ENCODE peak calls at places on chromosomes 13 and 19, in six cellular contexts. R is AG10803, S is Peyer's patch, I is GM23338, M is uterus, H is H9. B is an unnamed sample.
A peak's percentile ranks its signal among the peaks of the same experiment; 100 is the strongest.

GRCh38 chr13:19075418-19075817 is 106.2 kb downstream of the TUBA3C start:
- DNase-seq in R (no peak), H (no peak), I (no peak), S (no peak), M (no peak), B (no peak)

GRCh38 chr19:3178377-3178972 is at the start of gene S1PR4:
- DNase-seq in H (peak; percentile 24), S (peak; percentile 79), M (no peak), R (no peak), I (no peak), B (no peak)

GRCh38 chr13:101868585-101869469 is 416.4 kb downstream of the ITGBL1 start:
- DNase-seq in R (no peak), I (no peak), H (no peak), S (no peak), M (no peak), B (no peak)

GRCh38 chr19:1525343-1525742 is 1.5 kb downstream of the PLK5 start:
- DNase-seq in M (no peak), R (no peak), H (no peak), S (no peak), I (no peak), B (no peak)

GRCh38 chr19:3576696-3577443 is 4.1 kb downstream of the HMG20B start:
- DNase-seq in R (peak; percentile 70), M (peak; percentile 46), H (peak; percentile 93), I (peak; percentile 88), S (no peak), B (peak; percentile 80)

GRCh38 chr19:2259331-2259730 is 3.1 kb upstream of the JSRP1 start:
- DNase-seq in I (no peak), R (no peak), M (no peak), H (no peak), S (no peak), B (no peak)

GRCh38 chr13:33228645-33229445 is 56.7 kb downstream of the STARD13 start:
- DNase-seq in I (peak; percentile 73), R (peak; percentile 82), H (no peak), S (no peak), M (no peak), B (no peak)

GRCh38 chr19:4811328-4812131 is 20.0 kb downstream of the TICAM1 start:
- DNase-seq in R (peak; percentile 49), S (peak; percentile 87), M (peak; percentile 78), H (peak; percentile 91), I (peak; percentile 75), B (peak; percentile 82)

GRCh38 chr13:47983070-47983469 is 18.0 kb downstream of the SUCLA2 start:
- DNase-seq in I (no peak), R (no peak), M (no peak), S (no peak), H (no peak), B (no peak)

GRCh38 chr13:34913040-34913439 is 29.0 kb upstream of the NBEA start:
- DNase-seq in M (no peak), I (peak; percentile 76), H (peak; percentile 76), S (no peak), R (peak; percentile 8), B (no peak)

GRCh38 chr13:24006520-24007248 is 109.4 kb upstream of the C1QTNF9B start:
- DNase-seq in H (no peak), R (no peak), I (peak; percentile 12), S (no peak), M (no peak), B (no peak)

GRCh38 chr13:43545317-43545874 is 241.4 kb downstream of the ENOX1 start:
- DNase-seq in R (peak; percentile 9), S (no peak), H (no peak), I (no peak), M (no peak), B (no peak)

GRCh38 chr13:109123971-109124370 is 494.6 kb downstream of the MYO16 start:
- DNase-seq in H (no peak), R (no peak), I (no peak), S (no peak), M (no peak), B (no peak)

GRCh38 chr13:23934481-23934880 is 37.2 kb upstream of the C1QTNF9B start:
- DNase-seq in H (no peak), M (no peak), S (no peak), I (no peak), R (no peak), B (no peak)

GRCh38 chr13:46267166-46267565 is 55.4 kb downstream of the LRRC63 start:
- DNase-seq in M (no peak), I (no peak), R (no peak), H (no peak), S (no peak), B (no peak)

GRCh38 chr13:32443111-32443510 is 15.2 kb upstream of the N4BP2L1 start:
- DNase-seq in H (no peak), M (no peak), S (peak; percentile 45), I (peak; percentile 46), R (peak; percentile 19), B (no peak)

GRCh38 chr13:112810608-112811007 is 120.8 kb downstream of the ATP11A start:
- DNase-seq in I (no peak), R (no peak), S (no peak), H (no peak), M (no peak), B (no peak)

GRCh38 chr13:103517066-103517767 is 451.0 kb upstream of the SLC10A2 start:
- DNase-seq in H (no peak), S (no peak), I (no peak), R (no peak), M (no peak), B (no peak)

GRCh38 chr19:18710186-18710585 is 26.7 kb downstream of the CRTC1 start:
- DNase-seq in H (no peak), M (no peak), I (no peak), R (no peak), S (no peak), B (no peak)

GRCh38 chr19:7264858-7265257 is 29.4 kb downstream of the INSR start:
- DNase-seq in M (no peak), I (no peak), R (no peak), S (no peak), H (no peak), B (no peak)

GRCh38 chr13:72849571-72849970 is 67.6 kb downstream of the PIBF1 start:
- DNase-seq in H (no peak), I (no peak), R (peak; percentile 44), S (no peak), M (no peak), B (no peak)

GRCh38 chr13:36847541-36848045 is 28.6 kb downstream of the RFXAP start:
- DNase-seq in S (no peak), H (no peak), I (no peak), M (no peak), R (no peak), B (no peak)

GRCh38 chr13:36850790-36851438 is 31.9 kb downstream of the RFXAP start:
- DNase-seq in M (no peak), I (peak; percentile 73), S (no peak), H (peak; percentile 62), R (peak; percentile 1), B (no peak)

GRCh38 chr13:36848228-36848982 is 29.4 kb downstream of the RFXAP start:
- DNase-seq in I (peak; percentile 56), R (no peak), H (no peak), M (no peak), S (no peak), B (no peak)
- TF ChIP-seq CTCF in I (peak; percentile 65), R (peak; percentile 12), H (peak; percentile 64), M (no peak), S (no peak), B (no peak)

GRCh38 chr19:13102666-13103584 is at the start of gene LYL1:
- DNase-seq in R (no peak), S (peak; percentile 84), H (peak; percentile 70), M (peak; percentile 79), I (peak; percentile 79), B (no peak)

GRCh38 chr19:13103585-13103923 is 896 bp upstream of the LYL1 start:
- DNase-seq in I (no peak), M (peak; percentile 17), H (peak; percentile 25), S (no peak), R (no peak), B (no peak)

GRCh38 chr19:13104848-13105646 is 2.4 kb upstream of the LYL1 start:
- DNase-seq in M (peak; percentile 34), S (peak; percentile 66), H (no peak), I (no peak), R (no peak), B (no peak)

GRCh38 chr19:13102416-13102665 is 317 bp downstream of the LYL1 start:
- DNase-seq in H (no peak), I (no peak), M (no peak), R (peak; percentile 40), S (no peak), B (no peak)

DNA sequence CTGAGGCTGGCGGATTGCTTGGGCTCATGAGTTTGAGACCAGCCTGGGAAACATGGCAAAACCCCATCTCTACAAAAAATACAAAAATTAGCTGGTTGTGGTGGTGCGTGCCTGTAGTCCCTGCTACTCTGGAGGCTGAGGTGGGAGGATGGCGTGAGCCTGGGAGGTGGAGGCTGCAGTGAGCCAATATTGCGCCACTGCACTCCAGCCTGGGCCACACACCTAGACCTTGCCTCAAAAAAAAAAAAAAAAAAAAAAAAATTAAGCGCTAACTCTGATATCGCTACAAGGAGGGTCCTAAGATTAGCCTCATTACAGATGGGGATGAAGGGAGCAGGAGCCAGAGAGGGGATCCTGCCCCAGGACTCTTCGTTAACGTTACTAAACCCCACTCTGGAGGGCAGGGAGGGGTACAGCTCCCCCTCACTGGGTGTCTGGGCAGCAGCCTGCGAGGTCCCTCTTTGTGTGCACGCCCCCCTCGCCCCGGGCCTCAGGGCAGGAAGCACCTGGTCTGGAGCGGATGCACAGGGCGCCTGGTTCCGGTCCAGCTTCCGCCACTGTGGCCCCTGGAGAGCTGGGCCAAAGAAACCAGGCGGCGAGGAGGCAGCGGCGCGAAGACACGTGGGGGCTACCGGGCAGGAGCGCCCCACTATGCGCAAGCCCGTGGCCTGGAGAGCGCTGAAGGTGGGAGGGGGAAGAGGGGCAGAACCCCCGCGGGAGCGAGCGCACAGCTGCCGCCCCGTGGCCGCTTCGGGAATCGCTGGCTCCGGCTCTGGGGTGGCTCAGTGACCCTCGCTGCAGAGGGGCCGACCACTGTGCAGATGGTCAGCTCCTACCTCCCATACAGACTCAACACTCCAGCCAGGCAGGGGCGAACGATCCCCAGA is 1.5 kb upstream of the LYL1 start:
- DNase-seq in H (peak; percentile 69), M (peak; percentile 67), R (no peak), S (peak; percentile 94), I (peak; percentile 81), B (no peak)
- TF ChIP-seq CTCF in H (peak; percentile 89), M (peak; percentile 60), R (peak; percentile 57), S (peak; percentile 54), I (peak; percentile 78), B (peak; percentile 54)

DNA sequence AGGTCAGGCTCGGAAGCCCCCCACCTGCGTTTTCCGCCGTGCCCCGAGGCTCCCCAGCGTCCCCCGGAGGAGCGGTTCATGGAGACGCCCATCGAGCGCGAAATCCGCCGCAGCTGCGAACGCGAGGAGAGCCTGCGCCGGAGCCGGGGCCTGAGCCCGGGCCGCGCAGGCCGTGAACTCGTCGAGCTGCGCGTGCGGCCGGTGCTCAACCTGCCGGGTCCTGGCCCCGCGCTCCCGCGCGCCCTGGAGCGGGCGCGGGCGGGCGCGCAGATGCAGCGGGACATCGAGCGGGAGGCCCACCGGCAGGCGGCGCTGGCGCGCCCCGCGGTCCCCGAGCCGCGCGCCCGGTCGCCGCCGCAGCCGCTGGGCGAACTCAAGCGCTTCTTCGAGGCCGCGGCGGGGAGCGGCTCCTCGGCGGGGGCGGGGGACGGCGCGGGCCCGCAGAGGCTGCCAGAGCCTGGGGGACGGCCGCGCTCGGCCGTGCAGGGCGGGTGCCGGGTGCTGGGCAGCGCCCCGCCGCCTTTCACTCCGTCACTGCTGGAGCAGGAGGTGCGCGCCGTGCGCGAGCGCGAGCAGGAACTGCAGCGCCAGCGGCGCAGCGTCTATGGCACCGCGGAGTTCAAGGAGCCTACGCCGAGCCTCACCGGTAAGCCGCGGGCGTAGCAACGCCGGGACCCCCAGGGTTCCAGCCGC is 792 bp downstream of the MISP3 start:
- DNase-seq in H (peak; percentile 73), M (peak; percentile 51), I (peak; percentile 74), R (peak; percentile 79), S (peak; percentile 62), B (peak; percentile 83)
- TF ChIP-seq CTCF in H (no peak), M (peak; percentile 97), I (peak; percentile 44), R (peak; percentile 19), S (peak; percentile 85), B (peak; percentile 67)

GRCh38 chr19:38544569-38545315 is 73.0 kb downstream of the MAP4K1 start:
- DNase-seq in M (no peak), H (no peak), R (no peak), S (no peak), I (peak; percentile 21), B (no peak)
- TF ChIP-seq CTCF in M (peak; percentile 48), H (no peak), R (no peak), S (peak; percentile 72), I (no peak), B (peak; percentile 17)

B was measured in dorsolateral prefrontal cortex.